ENCODE peak calls at places on chromosomes 3 and 15, in six cellular contexts. K, H, J, V, N and U are unnamed samples. For H3K4me1 and H3K36me3, the result is how much of the 10 kb centered on the place peaks cover.

GRCh38 chr15:59154268-59154667 is 49.3 kb downstream of the CCNB2 start:
- DNase-seq in K (no peak), H (no peak), J (no peak), V (no peak), N (no peak), U (no peak)

GRCh38 chr15:40338921-40339620 is 1.7 kb downstream of the CCDC9B start:
- DNase-seq in K (no peak), H (no peak), J (no peak), V (no peak), N (no peak), U (no peak)

GRCh38 chr3:47522082-47522987 is 8.8 kb upstream of the ELP6 start:
- DNase-seq in K (peak), H (peak), J (peak), V (peak), N (peak), U (peak)

GRCh38 chr3:172591876-172592771 is 68.9 kb upstream of the TNFSF10 start:
- DNase-seq in K (no peak), H (no peak), J (no peak), V (no peak), N (no peak), U (no peak)

GRCh38 chr15:90735929-90736328 is 18.8 kb downstream of the BLM start:
- DNase-seq in K (no peak), H (no peak), J (no peak), V (no peak), N (no peak), U (no peak)

GRCh38 chr3:146747928-146748327 is 142.8 kb upstream of the PLSCR5 start:
- DNase-seq in K (no peak), H (no peak), J (no peak), V (no peak), N (peak), U (no peak)

GRCh38 chr3:99951701-99952100 is 134.0 kb downstream of the CMSS1 start:
- DNase-seq in K (no peak), H (no peak), J (no peak), V (no peak), N (no peak), U (no peak)

GRCh38 chr15:69760263-69760855 is 307.7 kb downstream of the RPLP1 start:
- DNase-seq in K (no peak), H (no peak), J (no peak), V (no peak), N (no peak), U (no peak)

GRCh38 chr3:187012609-187013051 is 82.3 kb downstream of the ST6GAL1 start:
- DNase-seq in K (no peak), H (peak), J (no peak), V (peak), N (no peak), U (peak)

GRCh38 chr3:175477651-175478224 is 618.6 kb downstream of the NAALADL2 start:
- DNase-seq in K (no peak), H (no peak), J (no peak), V (no peak), N (no peak), U (no peak)

GRCh38 chr3:128353991-128354687 is 112.6 kb downstream of the DNAJB8 start:
- DNase-seq in K (no peak), H (no peak), J (no peak), V (no peak), N (no peak), U (peak)

GRCh38 chr3:65857327-65857726 is 181.4 kb downstream of the MAGI1 start:
- DNase-seq in K (no peak), H (no peak), J (no peak), V (no peak), N (no peak), U (no peak)

GRCh38 chr3:169342652-169343051 is 320.9 kb downstream of the MECOM start:
- DNase-seq in K (no peak), H (no peak), J (no peak), V (no peak), N (peak), U (no peak)

GRCh38 chr3:66812126-66812525 is 186.0 kb upstream of the KBTBD8 start:
- DNase-seq in K (no peak), H (no peak), J (no peak), V (no peak), N (no peak), U (no peak)

GRCh38 chr3:105598047-105598796 is 231.5 kb downstream of the ALCAM start:
- DNase-seq in K (no peak), H (no peak), J (peak), V (no peak), N (no peak), U (no peak)

GRCh38 chr3:99751649-99752048 is 66.0 kb upstream of the CMSS1 start:
- DNase-seq in K (no peak), H (no peak), J (no peak), V (no peak), N (no peak), U (no peak)

GRCh38 chr15:25763206-25763880 is 99.8 kb downstream of the ATP10A start:
- DNase-seq in K (no peak), H (no peak), J (no peak), V (no peak), N (no peak), U (no peak)

GRCh38 chr3:80676869-80677268 is 909.1 kb upstream of the ROBO1 start:
- DNase-seq in K (no peak), H (no peak), J (no peak), V (no peak), N (no peak), U (no peak)

GRCh38 chr3:59566481-59566975 is 516.7 kb upstream of the CFAP20DC start:
- DNase-seq in K (peak), H (no peak), J (no peak), V (no peak), N (no peak), U (no peak)

GRCh38 chr3:66149269-66149668 is 71.5 kb upstream of the SLC25A26 start:
- DNase-seq in K (no peak), H (no peak), J (no peak), V (no peak), N (no peak), U (no peak)

GRCh38 chr3:132911741-132912415 is 126.3 kb upstream of the TMEM108 start:
- DNase-seq in K (no peak), H (no peak), J (no peak), V (no peak), N (no peak), U (no peak)

GRCh38 chr15:56982987-56983386 is 64.5 kb downstream of the TCF12 start:
- DNase-seq in K (no peak), H (no peak), J (no peak), V (no peak), N (no peak), U (no peak)

GRCh38 chr15:100093211-100094126 is 248.3 kb downstream of the ADAMTS17 start:
- DNase-seq in K (no peak), H (no peak), J (no peak), V (no peak), N (no peak), U (peak)

GRCh38 chr3:38636881-38637280 is 12.6 kb downstream of the SCN5A start:
- DNase-seq in K (no peak), H (no peak), J (no peak), V (no peak), N (no peak), U (peak)

GRCh38 chr3:30693470-30694120 is 87.2 kb downstream of the TGFBR2 start:
- DNase-seq in K (peak), H (no peak), J (peak), V (peak), N (peak), U (no peak)

GRCh38 chr3:150740733-150741496 is 22.1 kb downstream of the SIAH2 start:
- DNase-seq in K (no peak), H (no peak), J (no peak), V (no peak), N (no peak), U (no peak)
- H3K4me1 ChIP-seq in K (under half), H (under half), J (under half), V (under half), N (under half), U (half or more)

GRCh38 chr3:40309439-40309924 is at the start of gene EIF1B:
- DNase-seq in K (peak), H (peak), J (peak), V (peak), N (peak), U (peak)
- H3K36me3 ChIP-seq in K (under half), H (under half), J (under half), V (under half), N (under half), U (under half)

DNA sequence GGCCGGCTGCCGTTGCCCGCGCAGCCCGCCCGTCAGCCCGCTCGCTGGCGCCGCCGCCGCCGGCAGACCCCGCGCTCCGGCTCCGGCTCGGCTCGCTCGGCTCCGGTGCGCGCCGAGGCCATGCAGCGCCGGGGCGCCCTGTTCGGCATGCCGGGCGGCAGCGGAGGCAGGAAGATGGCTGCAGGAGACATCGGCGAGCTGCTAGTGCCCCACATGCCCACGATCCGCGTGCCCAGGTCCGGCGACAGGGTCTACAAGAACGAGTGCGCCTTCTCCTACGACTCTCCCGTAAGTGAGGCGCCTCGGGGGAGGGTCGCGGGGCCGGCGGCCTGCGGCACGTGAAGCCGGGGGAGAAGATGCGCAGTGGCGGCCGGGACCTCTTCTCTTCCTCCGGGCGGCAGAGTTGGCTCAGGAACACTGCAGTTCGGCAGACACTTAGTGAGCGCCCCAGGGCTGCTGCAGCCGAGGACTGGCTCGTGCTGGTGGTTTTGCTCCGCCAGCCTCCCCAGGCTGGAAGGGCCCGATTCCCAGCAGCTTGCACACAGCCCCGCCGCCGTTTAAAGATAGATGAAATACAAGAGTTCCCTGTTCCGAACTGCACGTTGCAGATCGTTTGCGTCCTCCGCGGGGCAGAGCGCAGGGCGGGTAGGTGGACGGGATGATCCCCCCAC is 401 bp downstream of the USP13 start:
- DNase-seq in K (peak), H (peak), J (no peak), V (peak), N (peak), U (peak)
- TF ChIP-seq POLR2AphosphoS5 in K (no peak), H (peak), J (no peak), V (no peak), N (no peak), U (peak)

DNA sequence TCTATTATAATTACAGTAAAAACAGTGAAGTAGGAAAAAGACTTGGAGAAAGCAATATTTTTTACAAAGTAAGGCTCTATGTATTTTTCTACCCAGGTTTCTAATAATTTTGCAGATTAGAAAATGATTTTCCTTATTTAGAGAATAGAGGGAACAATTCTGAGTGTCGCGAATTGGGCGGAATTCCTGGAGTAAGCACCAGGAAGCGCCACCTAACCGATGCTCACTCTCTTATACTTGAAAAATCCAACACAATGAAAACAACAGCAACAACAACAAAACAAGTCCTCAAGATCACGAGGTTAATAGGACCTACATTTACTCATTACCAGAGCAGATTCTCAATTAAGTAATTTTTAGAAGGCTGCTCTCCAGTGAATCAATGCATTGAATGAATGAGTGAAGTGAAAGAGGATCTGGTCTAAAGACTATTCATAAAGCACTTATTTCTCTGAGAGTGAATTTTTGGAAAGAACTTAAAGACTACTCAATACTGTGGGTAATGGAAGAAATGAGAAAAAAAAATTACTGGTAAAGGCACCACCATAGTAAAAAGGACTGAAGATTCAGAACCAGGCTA is 158.0 kb downstream of the MEIS2 start:
- DNase-seq in K (no peak), H (no peak), J (no peak), V (no peak), N (peak), U (no peak)
- H3K4me1 ChIP-seq in K (under half), H (under half), J (under half), V (under half), N (under half), U (under half)

GRCh38 chr3:170811928-170812591 is 57.9 kb downstream of the RPL22L1 start:
- DNase-seq in K (peak), H (peak), J (peak), V (peak), N (peak), U (no peak)

GRCh38 chr3:170811515-170811914 is 58.5 kb downstream of the RPL22L1 start:
- DNase-seq in K (no peak), H (no peak), J (no peak), V (no peak), N (no peak), U (no peak)

GRCh38 chr3:170808041-170808440 is 62.0 kb downstream of the RPL22L1 start:
- DNase-seq in K (no peak), H (no peak), J (no peak), V (no peak), N (no peak), U (no peak)

GRCh38 chr3:170809021-170809974 is 60.7 kb downstream of the RPL22L1 start:
- DNase-seq in K (peak), H (no peak), J (peak), V (no peak), N (peak), U (no peak)

DNA sequence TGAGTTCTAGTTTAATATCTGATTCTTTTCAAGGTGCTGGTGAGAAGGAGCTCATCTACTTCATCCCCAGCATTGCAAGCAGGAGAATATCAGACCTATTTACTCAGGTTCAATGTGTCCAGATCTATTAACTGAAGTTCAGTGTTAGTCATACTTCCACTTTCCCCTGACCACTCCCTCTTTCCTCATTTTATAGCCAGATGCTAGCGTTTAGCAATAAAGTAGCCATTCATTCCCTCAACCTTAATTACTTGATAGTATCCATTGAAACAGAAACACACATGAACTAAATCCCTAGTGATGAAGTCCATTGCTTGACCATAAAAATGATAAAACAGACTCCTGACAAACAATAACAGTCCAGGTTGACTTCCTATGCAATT is 60.0 kb downstream of the RPL22L1 start:
- DNase-seq in K (no peak), H (no peak), J (no peak), V (no peak), N (no peak), U (no peak)
- H3K36me3 ChIP-seq in K (under half), H (under half), J (under half), V (under half), N (under half), U (under half)

GRCh38 chr3:134353171-134353825 is 20.9 kb downstream of the AMOTL2 start:
- DNase-seq in K (no peak), H (no peak), J (no peak), V (no peak), N (no peak), U (peak)

GRCh38 chr3:134350861-134351311 is 23.4 kb downstream of the AMOTL2 start:
- DNase-seq in K (no peak), H (no peak), J (no peak), V (peak), N (no peak), U (peak)

GRCh38 chr3:134350266-134350665 is 24.0 kb downstream of the AMOTL2 start:
- DNase-seq in K (no peak), H (no peak), J (no peak), V (no peak), N (no peak), U (peak)

GRCh38 chr3:134352031-134352671 is 22.1 kb downstream of the AMOTL2 start:
- DNase-seq in K (peak), H (no peak), J (no peak), V (peak), N (no peak), U (no peak)

GRCh38 chr3:134351421-134351820 is 22.8 kb downstream of the AMOTL2 start:
- DNase-seq in K (no peak), H (no peak), J (no peak), V (no peak), N (no peak), U (peak)
- TF ChIP-seq POLR2AphosphoS5 in K (no peak), H (no peak), J (no peak), V (no peak), N (no peak), U (no peak)

DNA sequence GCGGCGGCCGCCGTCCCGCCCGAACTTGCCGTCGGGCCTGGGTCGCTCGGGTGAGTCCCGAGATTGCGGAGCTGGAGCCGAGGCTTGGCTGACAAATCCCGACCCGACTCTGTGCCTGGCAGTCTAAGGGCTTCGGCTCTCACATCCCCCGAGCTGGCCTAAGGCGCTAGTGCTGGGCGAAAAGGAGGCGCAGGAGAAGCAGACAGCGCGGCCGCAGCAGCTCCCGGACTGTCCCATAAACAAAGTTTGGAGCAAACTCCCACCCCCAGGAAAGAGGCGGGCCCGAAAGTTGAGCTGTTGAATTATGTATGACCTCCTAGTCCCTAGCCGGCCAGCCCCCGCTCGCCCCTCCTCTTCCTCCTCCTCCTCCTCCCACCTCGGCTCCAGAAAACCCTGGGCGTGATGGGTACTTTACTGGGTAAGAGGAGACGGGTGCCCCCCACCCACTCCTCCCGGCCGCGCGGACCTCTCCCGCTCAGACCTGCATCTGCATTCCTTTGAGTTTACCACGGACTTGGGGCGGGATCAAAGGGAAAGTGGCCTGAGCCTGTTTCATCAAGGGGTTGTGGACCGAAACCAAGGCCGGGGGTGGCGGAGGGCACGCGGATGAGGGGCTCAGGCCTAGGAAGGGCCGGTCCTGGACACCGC is at the start of gene WWTR1:
- DNase-seq in K (peak), H (peak), J (peak), V (peak), N (peak), U (peak)
- H3K4me1 ChIP-seq in K (under half), H (under half), J (under half), V (under half), N (half or more), U (under half)

DNA sequence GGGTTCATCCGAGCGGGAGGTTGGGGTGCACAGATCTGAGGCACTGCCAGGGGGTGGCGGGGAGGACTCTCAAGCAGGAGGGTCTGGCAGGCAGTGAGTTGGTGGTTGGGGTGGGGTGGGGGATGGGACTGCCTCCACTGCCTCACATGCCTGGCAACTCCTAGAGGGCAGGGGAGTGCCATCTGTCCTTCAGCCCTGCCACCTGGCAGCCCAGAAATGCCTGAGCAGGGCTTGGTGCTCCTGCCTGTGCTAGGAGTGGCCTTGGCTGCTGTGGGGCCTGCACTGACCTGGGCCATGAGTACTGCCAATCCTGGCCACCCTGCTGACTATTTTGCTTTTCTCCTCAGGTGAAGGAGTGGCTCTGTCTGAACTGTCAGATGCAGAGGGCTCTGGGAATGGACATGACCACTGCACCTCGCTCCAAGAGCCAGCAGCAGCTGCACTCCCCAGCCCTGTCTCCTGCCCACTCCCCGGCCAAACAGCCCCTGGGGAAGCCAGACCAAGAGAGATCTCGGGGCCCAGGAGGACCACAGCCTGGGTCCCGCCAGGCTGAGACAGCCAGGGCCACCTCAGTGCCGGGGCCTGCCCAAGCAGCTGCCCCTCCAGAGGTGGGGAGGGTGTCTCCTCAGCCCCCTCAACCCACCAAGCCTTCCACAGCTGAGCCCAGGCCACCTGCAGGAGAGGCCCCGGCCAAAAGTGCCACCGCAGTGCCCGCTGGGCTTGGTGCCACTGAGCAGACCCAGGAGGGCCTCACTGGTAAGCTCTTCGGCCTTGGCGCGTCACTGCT is 32.0 kb upstream of the APEH start:
- DNase-seq in K (no peak), H (no peak), J (no peak), V (no peak), N (no peak), U (peak)
- H3K36me3 ChIP-seq in K (under half), H (under half), J (under half), V (under half), N (under half), U (under half)